ENCODE peak calls at places on chromosomes 13 and 19, in six cellular contexts. One of them, this sample, is unnamed.
A peak's percentile ranks its signal among the peaks of the same experiment; 100 is the strongest.

GRCh38 chr13:109784590-109785140 is 1.7 kb downstream of the IRS2 start:
- DNase-seq in A549: no peak
- DNase-seq in brain microvascular endothelial cell: peak; percentile 42
- DNase-seq in GM12865: no peak
- DNase-seq in PC-3: peak; percentile 71
- DNase-seq in sigmoid colon: peak; percentile 88
- DNase-seq in this sample: no peak

GRCh38 chr19:39246951-39247669 is 1.5 kb downstream of the IFNL4 start:
- DNase-seq in A549: no peak
- DNase-seq in brain microvascular endothelial cell: no peak
- DNase-seq in GM12865: no peak
- DNase-seq in PC-3: no peak
- DNase-seq in sigmoid colon: no peak
- DNase-seq in this sample: no peak

GRCh38 chr19:16569609-16570320 is 2.5 kb downstream of the SLC35E1 start:
- DNase-seq in A549: no peak
- DNase-seq in brain microvascular endothelial cell: no peak
- DNase-seq in GM12865: no peak
- DNase-seq in PC-3: peak; percentile 50
- DNase-seq in sigmoid colon: no peak
- DNase-seq in this sample: no peak

GRCh38 chr13:91369432-91369831 is 21.9 kb downstream of the MIR17HG start:
- DNase-seq in A549: no peak
- DNase-seq in brain microvascular endothelial cell: peak; percentile 60
- DNase-seq in GM12865: no peak
- DNase-seq in PC-3: peak; percentile 7
- DNase-seq in sigmoid colon: no peak
- DNase-seq in this sample: no peak

GRCh38 chr19:6476155-6476895 is 5.3 kb downstream of the DENND1C start:
- DNase-seq in A549: peak; percentile 59
- DNase-seq in brain microvascular endothelial cell: peak; percentile 52
- DNase-seq in GM12865: peak; percentile 78
- DNase-seq in PC-3: peak; percentile 68
- DNase-seq in sigmoid colon: no peak
- DNase-seq in this sample: no peak

GRCh38 chr13:108917581-108917980 is 288.2 kb downstream of the MYO16 start:
- DNase-seq in A549: no peak
- DNase-seq in brain microvascular endothelial cell: peak; percentile 43
- DNase-seq in GM12865: no peak
- DNase-seq in PC-3: peak; percentile 75
- DNase-seq in sigmoid colon: no peak
- DNase-seq in this sample: peak; percentile 37

GRCh38 chr19:46813570-46814358 is 25.4 kb upstream of the SLC1A5 start:
- DNase-seq in A549: peak; percentile 47
- DNase-seq in brain microvascular endothelial cell: peak; percentile 49
- DNase-seq in GM12865: no peak
- DNase-seq in PC-3: peak; percentile 43
- DNase-seq in sigmoid colon: peak; percentile 69
- DNase-seq in this sample: no peak

GRCh38 chr13:28459911-28460310 is 35.0 kb downstream of the FLT1 start:
- DNase-seq in A549: no peak
- DNase-seq in brain microvascular endothelial cell: no peak
- DNase-seq in GM12865: no peak
- DNase-seq in PC-3: no peak
- DNase-seq in sigmoid colon: no peak
- DNase-seq in this sample: no peak

GRCh38 chr13:105370011-105370645 is 1165.3 kb downstream of the EFNB2 start:
- DNase-seq in A549: no peak
- DNase-seq in brain microvascular endothelial cell: no peak
- DNase-seq in GM12865: no peak
- DNase-seq in PC-3: no peak
- DNase-seq in sigmoid colon: no peak
- DNase-seq in this sample: no peak

GRCh38 chr13:113029487-113030258 is 60.7 kb downstream of the MCF2L start:
- DNase-seq in A549: peak; percentile 21
- DNase-seq in brain microvascular endothelial cell: no peak
- DNase-seq in GM12865: peak; percentile 8
- DNase-seq in PC-3: peak; percentile 46
- DNase-seq in sigmoid colon: no peak
- DNase-seq in this sample: no peak

GRCh38 chr13:45464141-45464686 is 525 bp upstream of the COG3 start:
- DNase-seq in A549: no peak
- DNase-seq in brain microvascular endothelial cell: no peak
- DNase-seq in GM12865: no peak
- DNase-seq in PC-3: no peak
- DNase-seq in sigmoid colon: no peak
- DNase-seq in this sample: no peak

GRCh38 chr19:29121684-29122083 is 91.3 kb downstream of the UQCRFS1 start:
- DNase-seq in A549: no peak
- DNase-seq in brain microvascular endothelial cell: no peak
- DNase-seq in GM12865: peak; percentile 8
- DNase-seq in PC-3: no peak
- DNase-seq in sigmoid colon: no peak
- DNase-seq in this sample: no peak

GRCh38 chr19:18098891-18099622 is 1.5 kb downstream of the MAST3 start:
- DNase-seq in A549: no peak
- DNase-seq in brain microvascular endothelial cell: no peak
- DNase-seq in GM12865: peak; percentile 96
- DNase-seq in PC-3: no peak
- DNase-seq in sigmoid colon: no peak
- DNase-seq in this sample: no peak

GRCh38 chr13:47829684-47830083 is 171.4 kb downstream of the SUCLA2 start:
- DNase-seq in A549: no peak
- DNase-seq in brain microvascular endothelial cell: peak; percentile 13
- DNase-seq in GM12865: no peak
- DNase-seq in PC-3: no peak
- DNase-seq in sigmoid colon: no peak
- DNase-seq in this sample: no peak

GRCh38 chr13:99053636-99054233 is 75.9 kb upstream of the DOCK9 start:
- DNase-seq in A549: no peak
- DNase-seq in brain microvascular endothelial cell: no peak
- DNase-seq in GM12865: no peak
- DNase-seq in PC-3: no peak
- DNase-seq in sigmoid colon: no peak
- DNase-seq in this sample: no peak

GRCh38 chr19:20503536-20503935 is 62.0 kb downstream of the ZNF737 start:
- DNase-seq in A549: no peak
- DNase-seq in brain microvascular endothelial cell: peak; percentile 0
- DNase-seq in GM12865: no peak
- DNase-seq in PC-3: peak; percentile 71
- DNase-seq in sigmoid colon: no peak
- DNase-seq in this sample: no peak

GRCh38 chr19:51079486-51080110 is 3.1 kb downstream of the KLK14 start:
- DNase-seq in A549: no peak
- DNase-seq in brain microvascular endothelial cell: no peak
- DNase-seq in GM12865: no peak
- DNase-seq in PC-3: no peak
- DNase-seq in sigmoid colon: no peak
- DNase-seq in this sample: no peak

GRCh38 chr13:23679214-23679613 is 109.0 kb downstream of the TNFRSF19 start:
- DNase-seq in A549: no peak
- DNase-seq in brain microvascular endothelial cell: peak; percentile 59
- DNase-seq in GM12865: no peak
- DNase-seq in PC-3: peak; percentile 87
- DNase-seq in sigmoid colon: no peak
- DNase-seq in this sample: no peak

GRCh38 chr13:59834801-59835200 is 328.9 kb downstream of the DIAPH3 start:
- DNase-seq in A549: no peak
- DNase-seq in brain microvascular endothelial cell: peak; percentile 11
- DNase-seq in GM12865: no peak
- DNase-seq in PC-3: no peak
- DNase-seq in sigmoid colon: no peak
- DNase-seq in this sample: peak; percentile 24

GRCh38 chr13:30739646-30740642 is 4.6 kb downstream of the ALOX5AP start:
- DNase-seq in A549: peak; percentile 12
- DNase-seq in brain microvascular endothelial cell: peak; percentile 83
- DNase-seq in GM12865: peak; percentile 90
- DNase-seq in PC-3: peak; percentile 94
- DNase-seq in sigmoid colon: no peak
- DNase-seq in this sample: peak; percentile 38

GRCh38 chr19:6100284-6100915 is 9.9 kb downstream of the RFX2 start:
- DNase-seq in A549: no peak
- DNase-seq in brain microvascular endothelial cell: no peak
- DNase-seq in GM12865: peak; percentile 56
- DNase-seq in PC-3: no peak
- DNase-seq in sigmoid colon: no peak
- DNase-seq in this sample: no peak

GRCh38 chr19:51029718-51030117 is 3.3 kb upstream of the KLK11 start:
- DNase-seq in A549: no peak
- DNase-seq in brain microvascular endothelial cell: no peak
- DNase-seq in GM12865: peak; percentile 11
- DNase-seq in PC-3: no peak
- DNase-seq in sigmoid colon: peak; percentile 10
- DNase-seq in this sample: no peak

GRCh38 chr19:54523403-54523802 is 20.8 kb downstream of the LAIR2 start:
- DNase-seq in A549: no peak
- DNase-seq in brain microvascular endothelial cell: peak; percentile 3
- DNase-seq in GM12865: peak; percentile 75
- DNase-seq in PC-3: peak; percentile 88
- DNase-seq in sigmoid colon: no peak
- DNase-seq in this sample: peak; percentile 7

GRCh38 chr19:54017266-54017665 is 25.8 kb downstream of the CACNG6 start:
- DNase-seq in A549: peak; percentile 50
- DNase-seq in brain microvascular endothelial cell: peak; percentile 85
- DNase-seq in GM12865: no peak
- DNase-seq in PC-3: peak; percentile 53
- DNase-seq in sigmoid colon: no peak
- DNase-seq in this sample: no peak

GRCh38 chr13:110448230-110448629 is 113.3 kb downstream of the RAB20 start:
- DNase-seq in A549: no peak
- DNase-seq in brain microvascular endothelial cell: peak; percentile 72
- DNase-seq in GM12865: no peak
- DNase-seq in PC-3: peak; percentile 92
- DNase-seq in sigmoid colon: no peak
- DNase-seq in this sample: peak; percentile 68

GRCh38 chr13:65260938-65261880 is 1968.9 kb downstream of the PCDH9 start:
- DNase-seq in A549: no peak
- DNase-seq in brain microvascular endothelial cell: no peak
- DNase-seq in GM12865: no peak
- DNase-seq in PC-3: no peak
- DNase-seq in sigmoid colon: no peak
- DNase-seq in this sample: no peak

GRCh38 chr13:100098445-100099116 is 9.7 kb downstream of the PCCA start:
- DNase-seq in A549: no peak
- DNase-seq in brain microvascular endothelial cell: no peak
- DNase-seq in GM12865: no peak
- DNase-seq in PC-3: peak; percentile 2
- DNase-seq in sigmoid colon: no peak
- DNase-seq in this sample: no peak

GRCh38 chr19:35665604-35666003 is 713 bp upstream of the UPK1A start:
- DNase-seq in A549: no peak
- DNase-seq in brain microvascular endothelial cell: no peak
- DNase-seq in GM12865: no peak
- DNase-seq in PC-3: no peak
- DNase-seq in sigmoid colon: peak; percentile 52
- DNase-seq in this sample: no peak

GRCh38 chr19:1050989-1051788 is 11.3 kb downstream of the ABCA7 start:
- DNase-seq in A549: no peak
- DNase-seq in brain microvascular endothelial cell: no peak
- DNase-seq in GM12865: no peak
- DNase-seq in PC-3: no peak
- DNase-seq in sigmoid colon: no peak
- DNase-seq in this sample: no peak

GRCh38 chr19:48624791-48625723 is 5.8 kb downstream of the SPHK2 start:
- DNase-seq in A549: no peak
- DNase-seq in brain microvascular endothelial cell: no peak
- DNase-seq in GM12865: no peak
- DNase-seq in PC-3: no peak
- DNase-seq in sigmoid colon: peak; percentile 69
- DNase-seq in this sample: no peak
- H3K4me3 ChIP-seq in A549: peak overlapping the region; percentile 29
- H3K4me3 ChIP-seq in brain microvascular endothelial cell: peak overlapping the region; percentile 63
- H3K4me3 ChIP-seq in GM12865: peak overlapping the region; percentile 47
- H3K4me3 ChIP-seq in PC-3: no peak overlapping the region
- H3K4me3 ChIP-seq in sigmoid colon: no peak overlapping the region
- H3K4me3 ChIP-seq in this sample: peak overlapping the region; percentile 63

DNA sequence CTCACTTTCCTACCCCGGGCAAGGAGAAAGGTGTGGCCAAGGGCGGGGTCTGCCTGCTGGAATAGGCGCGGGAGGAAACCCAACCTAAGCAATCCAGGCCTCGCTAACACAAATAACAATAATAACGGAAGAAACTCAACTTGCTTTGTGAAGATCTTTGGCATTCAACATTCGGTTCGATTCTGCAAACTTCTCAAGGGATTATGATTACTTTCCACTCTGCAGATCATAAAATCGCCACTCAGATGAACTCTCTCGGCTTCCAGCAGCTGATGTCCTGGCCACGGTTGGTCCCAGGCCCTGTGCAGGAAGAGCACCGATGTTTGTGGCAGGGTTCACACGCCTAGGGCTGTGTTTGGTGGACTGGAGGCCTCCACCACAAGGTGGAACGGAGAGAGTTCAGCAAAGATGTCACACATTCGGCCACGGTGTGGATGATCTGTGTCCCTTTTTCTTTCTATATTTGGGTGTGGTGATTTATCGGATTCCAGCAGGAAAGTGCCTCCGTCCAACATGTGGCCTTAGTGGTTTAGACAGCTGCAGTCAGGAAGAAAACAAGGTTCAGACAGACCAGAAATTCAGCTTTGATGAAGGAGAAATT is 420 bp upstream of the SHISA2 start:
- DNase-seq in A549: no peak
- DNase-seq in brain microvascular endothelial cell: no peak
- DNase-seq in GM12865: no peak
- DNase-seq in PC-3: no peak
- DNase-seq in sigmoid colon: no peak
- DNase-seq in this sample: no peak
- H3K4me3 ChIP-seq in A549: peak overlapping the region; percentile 36
- H3K4me3 ChIP-seq in brain microvascular endothelial cell: peak overlapping the region; percentile 62
- H3K4me3 ChIP-seq in GM12865: no peak overlapping the region
- H3K4me3 ChIP-seq in PC-3: peak overlapping the region; percentile 67
- H3K4me3 ChIP-seq in sigmoid colon: peak overlapping the region; percentile 11
- H3K4me3 ChIP-seq in this sample: peak overlapping the region; percentile 9

DNA sequence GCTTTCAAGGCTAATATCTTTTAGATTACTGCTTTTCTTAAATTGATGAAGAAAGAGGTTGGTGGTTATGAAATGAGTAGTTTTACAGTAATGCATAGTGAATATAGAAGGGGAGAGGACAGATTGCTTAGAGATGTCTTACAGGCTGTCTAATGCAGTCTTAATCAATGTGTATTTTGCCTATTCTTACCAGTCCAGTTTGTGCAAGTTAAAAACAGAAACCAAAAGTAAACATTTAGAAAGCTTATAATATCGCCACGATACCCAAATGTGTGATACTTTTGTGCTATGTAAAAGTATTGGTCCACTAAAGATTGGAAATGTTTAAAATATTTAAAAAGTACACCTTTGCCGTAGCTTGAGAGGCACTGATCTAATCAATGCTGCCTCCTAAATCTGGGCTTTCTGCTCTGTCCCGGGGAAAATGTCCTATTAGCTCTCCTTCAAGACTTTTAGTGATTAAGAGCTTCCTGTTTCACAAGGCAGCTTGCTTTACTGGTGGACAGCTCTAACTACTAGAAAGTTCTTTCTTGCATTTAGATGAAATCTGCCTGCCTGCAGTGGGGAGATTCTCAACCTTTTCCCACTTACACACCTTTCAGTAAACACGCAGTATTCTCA is 64.7 kb downstream of the DNAJC15 start:
- DNase-seq in A549: no peak
- DNase-seq in brain microvascular endothelial cell: peak; percentile 19
- DNase-seq in GM12865: no peak
- DNase-seq in PC-3: peak; percentile 31
- DNase-seq in sigmoid colon: no peak
- DNase-seq in this sample: no peak
- H3K4me3 ChIP-seq in A549: no peak overlapping the region
- H3K4me3 ChIP-seq in brain microvascular endothelial cell: no peak overlapping the region
- H3K4me3 ChIP-seq in GM12865: no peak overlapping the region
- H3K4me3 ChIP-seq in PC-3: peak overlapping the region; percentile 51
- H3K4me3 ChIP-seq in sigmoid colon: no peak overlapping the region
- H3K4me3 ChIP-seq in this sample: no peak overlapping the region

GRCh38 chr19:33226550-33227241 is 1.0 kb upstream of the SLC7A10 start:
- DNase-seq in A549: peak; percentile 63
- DNase-seq in brain microvascular endothelial cell: no peak
- DNase-seq in GM12865: no peak
- DNase-seq in PC-3: no peak
- DNase-seq in sigmoid colon: no peak
- DNase-seq in this sample: no peak
- H3K4me3 ChIP-seq in A549: peak overlapping the region; percentile 37
- H3K4me3 ChIP-seq in brain microvascular endothelial cell: no peak overlapping the region
- H3K4me3 ChIP-seq in GM12865: no peak overlapping the region
- H3K4me3 ChIP-seq in PC-3: no peak overlapping the region
- H3K4me3 ChIP-seq in sigmoid colon: no peak overlapping the region
- H3K4me3 ChIP-seq in this sample: no peak overlapping the region

This sample was measured in AG09309.